ENCODE peak calls at places on chromosomes 16 and 17, in four cellular contexts. E is neural progenitor cell, O is substantia nigra, W is kidney. R is an unnamed sample.

GRCh38 chr17:28960256-28961106 is 9.2 kb upstream of the PHF12 start:
- DNase-seq in E (no peak), O (no peak), W (no peak), R (peak)

GRCh38 chr16:54510619-54511018 is 224.0 kb upstream of the IRX3 start:
- DNase-seq in E (no peak), O (no peak), W (no peak), R (no peak)

GRCh38 chr17:21113106-21113690 is 13.6 kb upstream of the DHRS7B start:
- DNase-seq in E (no peak), O (no peak), W (no peak), R (no peak)

GRCh38 chr17:36755586-36755985 is 154.2 kb downstream of the MRM1 start:
- DNase-seq in E (peak), O (no peak), W (no peak), R (no peak)

GRCh38 chr16:67407176-67407787 is 9.0 kb downstream of the ZDHHC1 start:
- DNase-seq in E (no peak), O (no peak), W (peak), R (peak)

GRCh38 chr16:64950731-64951130 is 171.1 kb downstream of the CDH11 start:
- DNase-seq in E (no peak), O (no peak), W (peak), R (no peak)

GRCh38 chr17:56436142-56436541 is 157.4 kb upstream of the NOG start:
- DNase-seq in E (no peak), O (no peak), W (no peak), R (no peak)

GRCh38 chr17:72614871-72615626 is 477.4 kb downstream of the SLC39A11 start:
- DNase-seq in E (peak), O (peak), W (peak), R (peak)

GRCh38 chr17:40311575-40311974 is 2.6 kb downstream of the RARA start:
- DNase-seq in E (no peak), O (peak), W (peak), R (peak)

GRCh38 chr17:72087876-72088275 is 32.9 kb upstream of the SOX9 start:
- DNase-seq in E (no peak), O (no peak), W (no peak), R (no peak)

DNA sequence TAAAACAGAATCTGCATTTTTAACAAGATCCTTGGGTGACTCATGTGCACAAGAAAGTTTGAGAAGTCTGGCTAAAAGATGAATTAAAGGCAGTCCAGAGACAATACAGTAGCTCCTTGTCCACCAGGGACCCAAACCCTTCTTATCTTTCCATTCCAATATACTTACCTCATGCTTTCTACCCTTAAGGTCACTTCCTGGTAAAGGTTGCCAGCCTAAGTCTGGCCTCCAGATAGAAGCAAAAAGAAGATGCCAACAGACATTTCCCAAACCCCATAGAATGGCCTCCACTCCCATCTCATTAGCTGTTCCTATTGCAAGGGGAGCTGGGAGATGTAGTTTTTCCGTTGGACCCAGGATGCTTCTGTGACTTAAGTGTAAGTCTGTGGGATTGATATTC is 101.4 kb upstream of the XYLT1 start:
- DNase-seq in E (no peak), O (no peak), W (no peak), R (no peak)
- H3K27ac ChIP-seq in E (no peak), O (no peak), W (no peak), R (no peak)

GRCh38 chr17:82237746-82238561 is 9.1 kb downstream of the SLC16A3 start:
- DNase-seq in E (no peak), O (no peak), W (peak), R (peak)
- H3K27ac ChIP-seq in E (no peak), O (no peak), W (peak), R (peak)

DNA sequence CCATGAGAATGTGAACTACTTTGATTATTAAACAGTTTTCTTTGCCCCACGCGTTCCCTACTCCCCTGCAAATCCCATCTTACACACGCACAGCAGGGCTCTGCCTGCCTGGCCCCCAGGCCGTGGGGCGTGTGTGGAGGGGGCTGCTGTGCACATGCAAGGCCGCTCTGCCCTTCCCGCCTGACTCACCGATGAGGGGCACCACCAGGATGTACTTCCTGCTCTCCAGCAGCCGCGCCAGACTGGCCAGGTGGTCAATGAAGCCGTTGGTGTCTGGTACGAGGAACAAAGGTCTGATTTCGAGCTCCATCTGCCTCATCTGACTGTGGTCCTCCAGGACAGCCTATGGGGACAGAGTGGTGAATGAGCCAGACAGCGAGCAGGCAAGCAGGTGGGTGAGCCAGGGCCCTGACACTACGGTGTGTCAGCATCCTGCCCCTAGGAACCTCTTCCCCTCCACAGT is 13.7 kb downstream of the HIC1 start:
- DNase-seq in E (no peak), O (no peak), W (peak), R (peak)
- H3K27ac ChIP-seq in E (no peak), O (peak), W (no peak), R (peak)

DNA sequence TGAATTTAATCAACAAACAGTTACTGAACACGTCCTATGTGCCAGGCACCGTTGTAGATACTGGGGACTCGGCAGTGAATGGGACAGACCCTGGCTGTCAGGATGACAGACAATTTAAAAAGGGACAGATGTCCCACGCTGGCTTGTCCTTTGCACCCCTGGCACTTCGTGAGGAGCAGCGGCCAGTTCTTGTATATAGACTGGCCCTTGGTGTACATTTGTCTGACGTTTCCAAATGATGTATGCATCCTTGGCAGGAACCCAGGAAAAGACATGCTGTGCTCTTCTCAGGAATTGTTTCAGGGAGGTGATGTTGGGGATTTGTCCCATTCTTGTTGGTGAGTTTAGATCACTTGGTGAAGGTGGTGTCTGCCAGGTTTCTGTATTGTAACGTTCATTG is 21.1 kb downstream of the IL4R start:
- DNase-seq in E (no peak), O (no peak), W (no peak), R (no peak)
- H3K27ac ChIP-seq in E (no peak), O (no peak), W (no peak), R (peak)

DNA sequence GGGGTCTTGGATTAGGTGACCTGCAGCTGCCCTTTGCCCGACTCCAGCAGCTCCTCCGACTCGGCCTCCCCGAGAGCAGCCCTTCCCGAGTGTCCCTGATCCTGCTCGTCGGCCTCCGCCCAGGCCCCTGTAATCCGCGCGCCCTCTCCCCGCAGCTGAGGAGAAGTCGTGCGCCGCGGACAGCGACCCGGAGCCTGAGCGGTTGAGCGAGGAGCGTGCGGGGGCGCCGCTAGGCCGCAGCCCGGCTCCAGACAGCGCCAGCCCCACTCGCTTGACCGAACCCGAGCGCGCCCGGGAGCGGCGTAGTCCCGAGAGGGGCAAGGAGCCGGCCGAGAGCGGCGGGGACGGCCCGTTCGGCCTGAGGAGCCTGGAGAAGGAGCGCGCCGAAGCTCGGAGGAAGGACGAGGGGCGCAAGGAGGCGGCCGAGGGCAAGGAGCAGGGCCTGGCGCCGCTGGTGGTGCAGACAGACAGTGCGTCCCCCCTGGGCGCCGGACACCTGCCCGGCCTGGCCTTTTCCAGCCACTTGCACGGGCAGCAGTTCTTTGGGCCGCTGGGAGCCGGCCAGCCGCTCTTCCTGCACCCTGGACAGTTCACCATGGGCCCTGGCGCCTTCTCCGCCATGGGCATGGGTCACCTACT is 5.5 kb downstream of the TBX2 start:
- DNase-seq in E (peak), O (no peak), W (peak), R (peak)
- H3K27ac ChIP-seq in E (no peak), O (no peak), W (peak), R (no peak)

DNA sequence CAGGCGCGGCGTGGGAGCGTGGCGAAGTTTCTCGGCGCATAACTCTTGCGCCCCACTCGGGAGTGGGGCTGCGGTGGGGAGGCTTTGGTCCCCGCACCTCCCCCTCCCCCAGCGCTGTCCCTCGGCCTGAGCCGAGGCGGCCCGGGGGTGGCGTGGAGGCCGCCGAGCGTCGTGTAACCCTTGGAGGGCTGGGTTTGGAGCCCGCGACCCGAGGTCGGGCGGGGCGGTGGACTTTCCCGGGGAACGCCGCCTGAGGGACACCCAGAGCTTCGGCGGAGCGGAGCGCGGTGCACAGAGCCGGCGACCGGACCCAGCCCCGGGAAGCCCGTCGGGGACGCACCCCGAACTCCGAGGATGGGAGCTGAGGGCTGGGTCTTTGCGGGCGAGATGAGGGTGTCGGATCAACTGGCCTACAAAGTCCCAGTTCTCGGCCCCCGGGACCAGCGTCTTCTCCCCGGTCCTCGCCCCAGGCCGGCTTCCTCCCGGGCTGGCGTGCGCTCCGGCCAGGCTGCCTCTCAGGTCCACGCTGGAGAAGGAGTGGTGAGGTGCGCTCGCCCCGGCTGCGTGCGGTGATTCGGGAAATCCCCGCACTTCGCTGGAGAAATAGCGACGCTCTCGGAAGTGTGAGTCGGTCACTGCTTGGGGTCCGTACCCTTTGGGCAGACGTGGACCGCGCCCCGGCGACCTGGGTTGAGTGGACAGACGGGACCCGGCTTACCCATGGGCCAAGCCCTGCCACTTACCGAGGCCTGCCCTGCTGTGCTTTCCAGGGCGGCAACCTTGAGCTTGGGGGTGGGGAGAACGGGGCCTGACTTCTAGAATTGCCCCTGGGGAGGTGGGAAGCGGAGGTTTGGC is 168.4 kb downstream of the RAB11FIP4 start:
- DNase-seq in E (peak), O (peak), W (peak), R (peak)
- H3K27ac ChIP-seq in E (no peak), O (peak), W (peak), R (peak)

DNA sequence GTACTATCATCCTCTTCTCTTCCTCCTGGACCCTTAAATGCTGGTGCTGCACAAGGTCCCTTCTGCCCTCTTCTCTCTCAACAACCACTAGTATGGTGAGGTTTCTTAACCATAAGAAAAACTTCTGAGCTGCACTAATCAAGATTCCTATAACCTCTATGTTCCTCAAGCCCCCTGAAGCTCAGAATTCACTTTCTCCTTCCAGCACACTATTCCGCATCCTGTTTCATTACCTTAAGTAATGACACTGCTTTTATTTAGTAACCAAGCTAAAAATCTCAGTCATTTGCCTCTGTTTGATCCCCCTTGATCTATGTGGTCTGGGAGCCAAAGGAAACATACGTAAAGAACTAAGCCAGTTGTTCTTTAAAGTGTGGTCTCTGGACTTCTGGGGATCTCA is 20.1 kb downstream of the KANSL1 start:
- DNase-seq in E (no peak), O (no peak), W (no peak), R (no peak)
- H3K27ac ChIP-seq in E (peak), O (no peak), W (no peak), R (no peak)